ENCODE peak calls at places on chromosomes 3 and 15, in five cellular contexts. R, W, U, S and H are unnamed samples.

GRCh38 chr3:113211370-113212154 is at the start of gene BOC:
- DNase-seq in R (peak), W (no peak), U (no peak), S (no peak), H (peak)

GRCh38 chr15:72820278-72820677 is 36.7 kb upstream of the ADPGK start:
- DNase-seq in R (no peak), W (no peak), U (no peak), S (no peak), H (no peak)

GRCh38 chr3:77370413-77370812 is 330.5 kb downstream of the ROBO2 start:
- DNase-seq in R (no peak), W (no peak), U (no peak), S (no peak), H (no peak)

GRCh38 chr15:61621146-61621545 is 392.0 kb upstream of the RORA start:
- DNase-seq in R (peak), W (no peak), U (peak), S (no peak), H (peak)

GRCh38 chr15:28992996-28993719 is 107.4 kb downstream of the APBA2 start:
- DNase-seq in R (no peak), W (no peak), U (no peak), S (no peak), H (no peak)

GRCh38 chr3:125128861-125129501 is 73.2 kb upstream of the HEG1 start:
- DNase-seq in R (no peak), W (no peak), U (peak), S (no peak), H (no peak)

GRCh38 chr3:181103605-181104004 is 114.1 kb upstream of the DNAJC19 start:
- DNase-seq in R (peak), W (no peak), U (peak), S (peak), H (peak)

GRCh38 chr15:70799667-70800450 is 36.5 kb upstream of the UACA start:
- DNase-seq in R (no peak), W (no peak), U (peak), S (no peak), H (no peak)

GRCh38 chr3:11606090-11606784 is 37.5 kb downstream of the VGLL4 start:
- DNase-seq in R (no peak), W (no peak), U (no peak), S (no peak), H (no peak)

GRCh38 chr3:159830523-159831151 is 158.0 kb upstream of the IL12A start:
- DNase-seq in R (no peak), W (no peak), U (no peak), S (no peak), H (no peak)

GRCh38 chr3:101842245-101842934 is 6.9 kb upstream of the NFKBIZ start:
- DNase-seq in R (no peak), W (no peak), U (no peak), S (no peak), H (no peak)

GRCh38 chr3:84108442-84108971 is 850.3 kb upstream of the CADM2 start:
- DNase-seq in R (no peak), W (no peak), U (peak), S (no peak), H (no peak)

GRCh38 chr3:61699622-61700021 is 138.3 kb downstream of the PTPRG start:
- DNase-seq in R (no peak), W (no peak), U (no peak), S (no peak), H (no peak)

DNA sequence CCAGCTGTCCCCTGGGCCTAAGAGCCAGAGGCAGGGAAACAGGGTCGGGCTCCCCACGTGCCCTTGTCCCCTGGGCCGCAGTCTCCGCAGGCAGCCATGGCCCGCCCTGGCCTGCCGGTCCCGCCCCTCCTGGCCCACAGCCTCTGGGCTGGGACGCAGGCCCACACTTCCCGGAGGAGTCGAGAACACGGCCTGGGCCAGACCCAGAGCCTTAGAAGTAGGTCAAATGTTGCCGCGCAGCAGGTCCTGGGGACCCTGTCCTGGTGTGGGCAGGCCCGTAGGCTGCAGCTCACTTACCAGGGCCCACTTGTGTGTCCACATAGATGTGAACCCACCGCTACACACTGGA is 4.3 kb upstream of the MYL3 start:
- DNase-seq in R (no peak), W (no peak), U (no peak), S (no peak), H (no peak)
- TF ChIP-seq JUND in R (no peak), W (no peak), U (no peak), S (no peak), H (no peak)

DNA sequence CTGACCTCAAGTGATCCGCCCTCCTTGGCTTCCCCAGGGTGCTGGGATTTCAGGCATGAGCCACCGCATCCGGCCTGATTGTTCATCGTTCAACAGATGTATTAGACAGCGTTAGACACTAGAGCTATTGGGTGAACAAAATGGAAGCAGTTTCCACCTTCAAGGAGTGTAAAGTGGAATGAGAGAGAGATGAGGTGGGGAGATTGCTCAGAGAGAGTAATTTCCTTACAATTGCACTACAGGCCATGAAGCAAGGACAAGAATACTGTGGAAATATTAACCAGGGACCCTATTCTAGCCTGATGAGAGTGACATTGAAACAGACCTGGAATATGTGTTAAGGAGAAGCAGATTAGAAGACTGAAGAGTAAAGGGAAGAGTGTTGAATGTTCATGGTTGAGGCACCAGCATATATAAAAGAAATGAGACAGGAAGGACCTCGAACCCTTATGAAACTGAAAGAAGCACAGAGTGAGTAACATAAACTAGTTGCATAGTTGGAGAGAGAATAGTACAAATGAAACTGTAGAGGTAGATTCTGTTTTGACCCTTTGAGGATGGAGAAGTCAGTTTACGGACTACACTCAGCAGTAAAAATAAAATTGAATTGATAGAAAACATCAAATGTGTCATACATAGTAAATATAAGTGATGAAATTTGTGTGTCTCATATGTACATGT is 7.2 kb downstream of the RTF1 start:
- DNase-seq in R (no peak), W (peak), U (no peak), S (no peak), H (no peak)
- TF ChIP-seq JUND in R (no peak), W (no peak), U (no peak), S (no peak), H (no peak)

DNA sequence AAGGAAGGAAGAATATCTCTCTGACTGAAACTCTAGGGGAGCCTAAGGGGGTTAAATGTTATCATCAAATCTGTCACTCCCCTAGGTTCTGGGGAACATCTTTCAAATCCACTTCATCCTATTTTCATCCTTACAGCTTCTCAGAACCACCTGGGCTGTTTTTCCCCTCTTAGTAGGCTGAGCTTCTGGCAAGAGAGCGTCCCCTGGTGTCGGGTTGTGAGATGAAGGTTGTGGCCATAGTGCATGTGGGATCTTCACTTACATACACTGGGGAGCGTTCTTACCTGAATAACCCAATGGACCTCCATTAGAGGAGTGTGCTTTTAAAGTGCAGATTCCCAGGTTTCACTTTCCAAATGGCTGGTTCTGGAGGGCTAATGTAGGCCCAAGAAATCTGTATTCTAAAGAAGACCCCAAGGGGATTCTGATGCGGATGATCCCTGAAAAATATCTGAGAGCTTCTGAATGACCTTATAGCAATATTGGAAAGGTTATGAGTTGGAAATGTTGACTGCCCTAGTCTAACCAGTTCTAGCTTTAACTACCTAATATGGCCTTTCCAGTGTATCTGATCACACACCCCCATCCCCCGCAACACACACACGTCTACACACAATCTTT is 663.7 kb downstream of the AGBL1 start:
- DNase-seq in R (peak), W (no peak), U (peak), S (no peak), H (peak)
- TF ChIP-seq JUND in R (no peak), W (no peak), U (no peak), S (no peak), H (no peak)

DNA sequence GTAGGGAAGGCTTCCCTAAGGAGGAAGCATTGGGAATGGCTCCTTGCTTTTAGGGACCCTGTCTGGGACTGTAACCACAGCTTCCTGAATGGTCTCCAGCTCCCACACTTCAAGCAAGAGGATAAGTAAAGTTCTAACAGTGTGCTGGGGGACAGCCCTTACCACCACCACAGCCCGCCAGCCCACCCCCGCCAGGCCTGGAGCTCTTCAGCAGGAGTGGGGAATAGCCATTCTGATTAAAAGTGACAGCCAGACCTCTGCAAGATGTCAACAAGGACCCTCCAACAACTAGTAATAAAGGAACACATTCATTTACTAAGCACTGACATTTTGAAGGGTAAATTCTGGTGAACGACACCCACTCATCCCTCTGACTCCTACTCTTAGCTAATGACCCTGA is 49.4 kb downstream of the CPN2 start:
- DNase-seq in R (no peak), W (no peak), U (no peak), S (no peak), H (no peak)
- TF ChIP-seq JUND in R (no peak), W (no peak), U (no peak), S (no peak), H (no peak)

GRCh38 chr3:197229836-197230235 is 68.6 kb downstream of the DLG1 start:
- DNase-seq in R (no peak), W (no peak), U (no peak), S (no peak), H (no peak)
- TF ChIP-seq JUND in R (no peak), W (no peak), U (no peak), S (no peak), H (no peak)

GRCh38 chr15:41493205-41493901 is at the start of gene ITPKA:
- DNase-seq in R (peak), W (peak), U (peak), S (no peak), H (peak)
- TF ChIP-seq JUND in R (no peak), W (no peak), U (no peak), S (no peak), H (no peak)

GRCh38 chr3:152126260-152126659 is 142.5 kb upstream of the MBNL1 start:
- DNase-seq in R (no peak), W (no peak), U (no peak), S (no peak), H (no peak)
- TF ChIP-seq JUND in R (peak), W (no peak), U (no peak), S (no peak), H (no peak)